ENCODE peak calls at places on chromosome 7, in six cellular contexts. One of them, this sample, is unnamed.

GRCh38 chr7:46003161-46003560 is 82.1 kb upstream of the IGFBP3 start:
- DNase-seq in A549: no peak
- DNase-seq in T-helper 22 cell: no peak
- DNase-seq in activated CD4-positive, alpha-beta T cell treated with anti-CD3 and anti-CD28 coated beads, Interleukin-2, amount 50 U/mL, for 1 hour: no peak
- DNase-seq in OCI-M1: no peak
- DNase-seq in mesendoderm: no peak
- DNase-seq in this sample: no peak

GRCh38 chr7:78510580-78511188 is 712.1 kb downstream of the PHTF2 start:
- DNase-seq in OCI-M1: peak
- DNase-seq in A549: peak
- DNase-seq in activated CD4-positive, alpha-beta T cell treated with anti-CD3 and anti-CD28 coated beads, Interleukin-2, amount 50 U/mL, for 1 hour: no peak
- DNase-seq in mesendoderm: peak
- DNase-seq in T-helper 22 cell: no peak
- DNase-seq in this sample: peak

GRCh38 chr7:80611353-80611752 is 27.1 kb upstream of the CD36 start:
- DNase-seq in T-helper 22 cell: no peak
- DNase-seq in OCI-M1: no peak
- DNase-seq in activated CD4-positive, alpha-beta T cell treated with anti-CD3 and anti-CD28 coated beads, Interleukin-2, amount 50 U/mL, for 1 hour: no peak
- DNase-seq in mesendoderm: no peak
- DNase-seq in A549: no peak
- DNase-seq in this sample: no peak

GRCh38 chr7:37448057-37448636 is 517 bp downstream of the ELMO1 start:
- DNase-seq in T-helper 22 cell: no peak
- DNase-seq in OCI-M1: peak
- DNase-seq in activated CD4-positive, alpha-beta T cell treated with anti-CD3 and anti-CD28 coated beads, Interleukin-2, amount 50 U/mL, for 1 hour: no peak
- DNase-seq in mesendoderm: peak
- DNase-seq in A549: peak
- DNase-seq in this sample: peak

GRCh38 chr7:83306487-83306886 is 143.8 kb upstream of the PCLO start:
- DNase-seq in activated CD4-positive, alpha-beta T cell treated with anti-CD3 and anti-CD28 coated beads, Interleukin-2, amount 50 U/mL, for 1 hour: no peak
- DNase-seq in A549: no peak
- DNase-seq in T-helper 22 cell: no peak
- DNase-seq in OCI-M1: peak
- DNase-seq in mesendoderm: no peak
- DNase-seq in this sample: no peak

GRCh38 chr7:90850516-90850915 is 254.4 kb downstream of the CDK14 start:
- DNase-seq in A549: no peak
- DNase-seq in T-helper 22 cell: no peak
- DNase-seq in mesendoderm: peak
- DNase-seq in OCI-M1: peak
- DNase-seq in activated CD4-positive, alpha-beta T cell treated with anti-CD3 and anti-CD28 coated beads, Interleukin-2, amount 50 U/mL, for 1 hour: no peak
- DNase-seq in this sample: no peak

GRCh38 chr7:73612598-73613269 is 11.6 kb downstream of the MLXIPL start:
- DNase-seq in OCI-M1: peak
- DNase-seq in A549: peak
- DNase-seq in mesendoderm: peak
- DNase-seq in T-helper 22 cell: no peak
- DNase-seq in activated CD4-positive, alpha-beta T cell treated with anti-CD3 and anti-CD28 coated beads, Interleukin-2, amount 50 U/mL, for 1 hour: no peak
- DNase-seq in this sample: peak

GRCh38 chr7:35701287-35701686 is 6.4 kb upstream of the HERPUD2 start:
- DNase-seq in OCI-M1: no peak
- DNase-seq in activated CD4-positive, alpha-beta T cell treated with anti-CD3 and anti-CD28 coated beads, Interleukin-2, amount 50 U/mL, for 1 hour: no peak
- DNase-seq in T-helper 22 cell: no peak
- DNase-seq in A549: no peak
- DNase-seq in mesendoderm: no peak
- DNase-seq in this sample: no peak

GRCh38 chr7:5479941-5480517 is 56.4 kb upstream of the TNRC18 start:
- DNase-seq in activated CD4-positive, alpha-beta T cell treated with anti-CD3 and anti-CD28 coated beads, Interleukin-2, amount 50 U/mL, for 1 hour: no peak
- DNase-seq in mesendoderm: no peak
- DNase-seq in A549: no peak
- DNase-seq in OCI-M1: no peak
- DNase-seq in T-helper 22 cell: no peak
- DNase-seq in this sample: no peak

GRCh38 chr7:91883676-91884362 is 3.3 kb upstream of the MTERF1 start:
- DNase-seq in OCI-M1: peak
- DNase-seq in T-helper 22 cell: no peak
- DNase-seq in A549: no peak
- DNase-seq in activated CD4-positive, alpha-beta T cell treated with anti-CD3 and anti-CD28 coated beads, Interleukin-2, amount 50 U/mL, for 1 hour: no peak
- DNase-seq in mesendoderm: no peak
- DNase-seq in this sample: peak

GRCh38 chr7:101058355-101058754 is 26.9 kb upstream of the TRIM56 start:
- DNase-seq in A549: peak
- DNase-seq in OCI-M1: peak
- DNase-seq in mesendoderm: peak
- DNase-seq in activated CD4-positive, alpha-beta T cell treated with anti-CD3 and anti-CD28 coated beads, Interleukin-2, amount 50 U/mL, for 1 hour: peak
- DNase-seq in T-helper 22 cell: no peak
- DNase-seq in this sample: peak

GRCh38 chr7:3605222-3605621 is 304.2 kb downstream of the SDK1 start:
- DNase-seq in A549: no peak
- DNase-seq in mesendoderm: no peak
- DNase-seq in T-helper 22 cell: no peak
- DNase-seq in OCI-M1: no peak
- DNase-seq in activated CD4-positive, alpha-beta T cell treated with anti-CD3 and anti-CD28 coated beads, Interleukin-2, amount 50 U/mL, for 1 hour: no peak
- DNase-seq in this sample: no peak

GRCh38 chr7:55056577-55057480 is 38.0 kb downstream of the EGFR start:
- DNase-seq in T-helper 22 cell: no peak
- DNase-seq in mesendoderm: no peak
- DNase-seq in A549: peak
- DNase-seq in OCI-M1: no peak
- DNase-seq in activated CD4-positive, alpha-beta T cell treated with anti-CD3 and anti-CD28 coated beads, Interleukin-2, amount 50 U/mL, for 1 hour: no peak
- DNase-seq in this sample: no peak

GRCh38 chr7:94823952-94824351 is 83.4 kb upstream of the PPP1R9A start:
- DNase-seq in activated CD4-positive, alpha-beta T cell treated with anti-CD3 and anti-CD28 coated beads, Interleukin-2, amount 50 U/mL, for 1 hour: no peak
- DNase-seq in OCI-M1: peak
- DNase-seq in A549: peak
- DNase-seq in T-helper 22 cell: no peak
- DNase-seq in mesendoderm: peak
- DNase-seq in this sample: peak

GRCh38 chr7:21946228-21946709 is 570 bp upstream of the CDCA7L start:
- DNase-seq in mesendoderm: no peak
- DNase-seq in activated CD4-positive, alpha-beta T cell treated with anti-CD3 and anti-CD28 coated beads, Interleukin-2, amount 50 U/mL, for 1 hour: no peak
- DNase-seq in OCI-M1: no peak
- DNase-seq in A549: no peak
- DNase-seq in T-helper 22 cell: no peak
- DNase-seq in this sample: no peak